ENCODE peak calls at places on chromosomes 16 and 17, in four cellular contexts. One of them, this sample, is unnamed.

GRCh38 chr17:4006745-4007211 is 42.5 kb upstream of the ATP2A3 start:
- DNase-seq in K562: peak; percentile 86
- DNase-seq in HepG2: no peak
- DNase-seq in GM12878: no peak
- DNase-seq in this sample: no peak

GRCh38 chr17:39360537-39360936 is 40.9 kb downstream of the FBXL20 start:
- DNase-seq in K562: peak; percentile 49
- DNase-seq in HepG2: no peak
- DNase-seq in GM12878: no peak
- DNase-seq in this sample: no peak

GRCh38 chr16:66470556-66470955 is 43.5 kb downstream of the BEAN1 start:
- DNase-seq in K562: no peak
- DNase-seq in HepG2: no peak
- DNase-seq in GM12878: no peak
- DNase-seq in this sample: no peak

GRCh38 chr16:54842743-54843423 is 87.8 kb upstream of the IRX5 start:
- DNase-seq in K562: no peak
- DNase-seq in HepG2: no peak
- DNase-seq in GM12878: no peak
- DNase-seq in this sample: no peak

GRCh38 chr16:967546-968295 is 3.1 kb downstream of the LMF1 start:
- DNase-seq in K562: no peak
- DNase-seq in HepG2: no peak
- DNase-seq in GM12878: no peak
- DNase-seq in this sample: no peak

GRCh38 chr16:80803341-80804060 is 897 bp downstream of the CDYL2 start:
- DNase-seq in K562: no peak
- DNase-seq in HepG2: no peak
- DNase-seq in GM12878: no peak
- DNase-seq in this sample: peak; percentile 62

GRCh38 chr17:31511176-31511540 is 119.7 kb downstream of the RAB11FIP4 start:
- DNase-seq in K562: no peak
- DNase-seq in HepG2: no peak
- DNase-seq in GM12878: no peak
- DNase-seq in this sample: no peak

GRCh38 chr16:31529398-31530312 is 2.0 kb downstream of the AHSP start:
- DNase-seq in K562: peak; percentile 50
- DNase-seq in HepG2: no peak
- DNase-seq in GM12878: no peak
- DNase-seq in this sample: no peak

GRCh38 chr17:7468814-7469438 is 10.5 kb downstream of the ZBTB4 start:
- DNase-seq in K562: no peak
- DNase-seq in HepG2: no peak
- DNase-seq in GM12878: no peak
- DNase-seq in this sample: no peak

GRCh38 chr17:48528153-48528912 is 2.5 kb downstream of the HOXB1 start:
- DNase-seq in K562: peak; percentile 57
- DNase-seq in HepG2: no peak
- DNase-seq in GM12878: no peak
- DNase-seq in this sample: no peak

GRCh38 chr17:55750750-55751641 is at the start of gene PCTP:
- DNase-seq in K562: peak; percentile 96
- DNase-seq in HepG2: peak; percentile 87
- DNase-seq in GM12878: peak; percentile 36
- DNase-seq in this sample: peak; percentile 90

GRCh38 chr17:72920513-72920912 is 172.0 kb downstream of the SLC39A11 start:
- DNase-seq in K562: no peak
- DNase-seq in HepG2: no peak
- DNase-seq in GM12878: no peak
- DNase-seq in this sample: no peak

GRCh38 chr16:83733301-83733700 is 74.5 kb upstream of the HSBP1 start:
- DNase-seq in K562: no peak
- DNase-seq in HepG2: no peak
- DNase-seq in GM12878: no peak
- DNase-seq in this sample: no peak

GRCh38 chr17:28046034-28046825 is 3.8 kb downstream of the NLK start:
- DNase-seq in K562: no peak
- DNase-seq in HepG2: no peak
- DNase-seq in GM12878: peak; percentile 35
- DNase-seq in this sample: no peak

GRCh38 chr16:20393801-20394637 is 10.5 kb downstream of the PDILT start:
- DNase-seq in K562: no peak
- DNase-seq in HepG2: no peak
- DNase-seq in GM12878: no peak
- DNase-seq in this sample: no peak

GRCh38 chr16:47395733-47396503 is 64.9 kb downstream of the ITFG1 start:
- DNase-seq in K562: no peak
- DNase-seq in HepG2: no peak
- DNase-seq in GM12878: no peak
- DNase-seq in this sample: no peak

GRCh38 chr16:50273888-50274770 is 7.8 kb downstream of the ADCY7 start:
- DNase-seq in K562: no peak
- DNase-seq in HepG2: no peak
- DNase-seq in GM12878: peak; percentile 64
- DNase-seq in this sample: no peak

GRCh38 chr17:37338847-37339246 is 36.9 kb upstream of the C17orf78 start:
- DNase-seq in K562: no peak
- DNase-seq in HepG2: no peak
- DNase-seq in GM12878: no peak
- DNase-seq in this sample: no peak

DNA sequence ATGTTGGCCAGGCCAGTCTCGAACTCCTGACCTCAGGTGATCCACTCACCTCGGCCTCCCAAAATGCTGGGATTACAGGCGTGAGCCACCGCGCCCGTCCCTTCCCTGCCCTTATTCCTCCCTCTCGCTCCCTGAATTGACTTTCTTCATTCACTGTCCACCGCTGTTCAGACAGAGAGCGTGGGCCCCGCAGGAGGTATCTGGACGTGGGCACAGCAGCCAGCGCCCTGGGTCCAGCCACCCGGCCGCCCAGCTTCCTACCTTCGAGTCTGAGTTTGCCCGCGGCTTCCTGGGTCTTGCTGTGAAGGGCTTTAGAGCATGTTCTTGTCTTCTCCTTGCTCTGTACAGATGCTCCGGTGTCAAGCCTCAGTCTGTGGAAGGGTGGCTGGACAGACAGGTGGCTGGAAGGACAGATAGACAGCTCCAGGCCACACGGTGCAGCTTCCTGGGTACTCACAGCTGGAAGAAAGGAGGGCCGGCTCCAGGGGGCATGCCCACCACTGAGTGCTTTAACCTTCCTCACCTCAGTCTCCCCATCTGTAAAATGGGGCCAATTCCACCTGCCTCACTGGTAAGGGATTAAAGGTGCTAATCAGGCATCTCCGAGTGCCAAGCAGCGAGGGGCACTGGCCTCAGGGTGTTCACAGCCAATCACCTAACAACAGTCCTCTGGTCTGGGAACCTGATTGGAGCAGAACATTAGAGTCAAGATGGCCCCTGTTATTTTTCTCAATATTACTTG is 13.6 kb downstream of the RHBDF2 start:
- DNase-seq in K562: no peak
- DNase-seq in HepG2: no peak
- DNase-seq in GM12878: no peak
- DNase-seq in this sample: no peak
- TF ChIP-seq BHLHE40 in K562: no peak
- TF ChIP-seq BHLHE40 in HepG2: no peak
- TF ChIP-seq BHLHE40 in GM12878: no peak
- TF ChIP-seq BHLHE40 in this sample: no peak

GRCh38 chr17:69412336-69412735 is 2.2 kb upstream of the MAP2K6 start:
- DNase-seq in K562: no peak
- DNase-seq in HepG2: no peak
- DNase-seq in GM12878: no peak
- DNase-seq in this sample: no peak

GRCh38 chr17:69411766-69412165 is 2.7 kb upstream of the MAP2K6 start:
- DNase-seq in K562: no peak
- DNase-seq in HepG2: no peak
- DNase-seq in GM12878: no peak
- DNase-seq in this sample: no peak

GRCh38 chr17:69406906-69407305 is 7.6 kb upstream of the MAP2K6 start:
- DNase-seq in K562: no peak
- DNase-seq in HepG2: no peak
- DNase-seq in GM12878: no peak
- DNase-seq in this sample: no peak

GRCh38 chr17:69407759-69408158 is 6.7 kb upstream of the MAP2K6 start:
- DNase-seq in K562: no peak
- DNase-seq in HepG2: no peak
- DNase-seq in GM12878: no peak
- DNase-seq in this sample: no peak

GRCh38 chr17:69410671-69411070 is 3.8 kb upstream of the MAP2K6 start:
- DNase-seq in K562: no peak
- DNase-seq in HepG2: no peak
- DNase-seq in GM12878: no peak
- DNase-seq in this sample: no peak
- TF ChIP-seq TARDBP in K562: no peak
- TF ChIP-seq TARDBP in HepG2: no peak
- TF ChIP-seq TARDBP in GM12878: no peak
- TF ChIP-seq TARDBP in this sample: no peak

GRCh38 chr17:17837966-17838962 is 1.5 kb upstream of the SREBF1 start:
- DNase-seq in K562: peak; percentile 82
- DNase-seq in HepG2: peak; percentile 57
- DNase-seq in GM12878: no peak
- DNase-seq in this sample: no peak
- TF ChIP-seq FOXM1 in K562: no peak
- TF ChIP-seq FOXM1 in HepG2: no peak
- TF ChIP-seq FOXM1 in GM12878: no peak
- TF ChIP-seq FOXM1 in this sample: no peak

GRCh38 chr17:73987395-73987794 is 216.1 kb upstream of the RPL38 start:
- DNase-seq in K562: no peak
- DNase-seq in HepG2: no peak
- DNase-seq in GM12878: no peak
- DNase-seq in this sample: no peak

GRCh38 chr17:73986641-73987177 is 216.8 kb upstream of the RPL38 start:
- DNase-seq in K562: no peak
- DNase-seq in HepG2: no peak
- DNase-seq in GM12878: no peak
- DNase-seq in this sample: no peak

GRCh38 chr17:73985466-73986015 is 217.9 kb upstream of the RPL38 start:
- DNase-seq in K562: no peak
- DNase-seq in HepG2: no peak
- DNase-seq in GM12878: no peak
- DNase-seq in this sample: no peak

GRCh38 chr17:73983623-73984410 is 219.7 kb upstream of the RPL38 start:
- DNase-seq in K562: no peak
- DNase-seq in HepG2: no peak
- DNase-seq in GM12878: no peak
- DNase-seq in this sample: no peak

DNA sequence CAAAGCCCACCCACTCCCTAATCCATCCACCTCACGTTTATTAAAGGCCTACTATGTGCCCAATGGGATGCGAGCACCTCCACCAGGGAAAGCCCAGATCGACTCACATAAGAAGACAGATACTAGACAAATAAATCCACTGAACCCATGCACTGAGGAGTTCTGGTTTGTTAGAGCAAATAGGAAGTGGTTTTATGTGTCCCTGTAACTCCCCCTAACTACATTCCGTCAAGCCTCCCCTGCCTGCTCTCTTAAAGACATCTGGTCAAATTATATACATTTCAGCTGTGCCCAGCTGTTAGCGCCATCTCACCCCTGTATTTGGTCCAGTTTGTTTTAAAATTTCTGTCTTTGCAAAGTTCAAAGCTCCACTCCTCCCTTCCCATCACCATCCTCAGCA is 218.5 kb upstream of the RPL38 start:
- DNase-seq in K562: no peak
- DNase-seq in HepG2: no peak
- DNase-seq in GM12878: no peak
- DNase-seq in this sample: no peak
- TF ChIP-seq BHLHE40 in K562: no peak
- TF ChIP-seq BHLHE40 in HepG2: no peak
- TF ChIP-seq BHLHE40 in GM12878: no peak
- TF ChIP-seq BHLHE40 in this sample: no peak

GRCh38 chr17:1896243-1897163 is 66.7 kb downstream of the RPA1 start:
- DNase-seq in K562: no peak
- DNase-seq in HepG2: peak; percentile 10
- DNase-seq in GM12878: peak; percentile 17
- DNase-seq in this sample: no peak
- TF ChIP-seq TARDBP in K562: no peak
- TF ChIP-seq TARDBP in HepG2: no peak
- TF ChIP-seq TARDBP in GM12878: no peak
- TF ChIP-seq TARDBP in this sample: no peak

GRCh38 chr16:85514601-85515318 is 98.4 kb upstream of the GSE1 start:
- DNase-seq in K562: no peak
- DNase-seq in HepG2: peak; percentile 99
- DNase-seq in GM12878: no peak
- DNase-seq in this sample: no peak
- TF ChIP-seq FOXM1 in K562: no peak
- TF ChIP-seq FOXM1 in HepG2: no peak
- TF ChIP-seq FOXM1 in GM12878: no peak
- TF ChIP-seq FOXM1 in this sample: no peak

This sample was measured in HEK293T.